ENCODE peak calls at places on chromosomes 2 and 18, in seven cellular contexts. M, E, I, W, A, U and D are unnamed samples. For H3K4me1, the result is how much of the 10 kb centered on the place peaks cover.

GRCh38 chr2:30288576-30288975 is 57.2 kb downstream of the LBH start:
- DNase-seq in M (no peak), E (no peak), I (no peak), W (no peak), A (no peak), U (no peak), D (no peak)

GRCh38 chr18:22166070-22166972 is 3.1 kb upstream of the GATA6 start:
- DNase-seq in M (peak), E (no peak), I (no peak), W (peak), A (no peak), U (peak), D (peak)

GRCh38 chr2:160305081-160305750 is 105.1 kb upstream of the ITGB6 start:
- DNase-seq in M (peak), E (no peak), I (no peak), W (no peak), A (no peak), U (no peak), D (no peak)

GRCh38 chr2:68374184-68374583 is 9.1 kb downstream of the PLEK start:
- DNase-seq in M (no peak), E (no peak), I (no peak), W (no peak), A (no peak), U (no peak), D (no peak)

GRCh38 chr18:75211002-75211621 is 515 bp downstream of the TSHZ1 start:
- DNase-seq in M (peak), E (no peak), I (no peak), W (peak), A (peak), U (peak), D (no peak)

GRCh38 chr18:35658112-35658511 is 76.6 kb downstream of the GALNT1 start:
- DNase-seq in M (no peak), E (no peak), I (no peak), W (no peak), A (no peak), U (no peak), D (no peak)

GRCh38 chr2:83071914-83072313 is 1387.2 kb downstream of the SUCLG1 start:
- DNase-seq in M (no peak), E (no peak), I (no peak), W (no peak), A (no peak), U (no peak), D (no peak)

GRCh38 chr2:73268831-73269685 is 15.2 kb downstream of the FBXO41 start:
- DNase-seq in M (peak), E (no peak), I (peak), W (peak), A (no peak), U (peak), D (peak)

DNA sequence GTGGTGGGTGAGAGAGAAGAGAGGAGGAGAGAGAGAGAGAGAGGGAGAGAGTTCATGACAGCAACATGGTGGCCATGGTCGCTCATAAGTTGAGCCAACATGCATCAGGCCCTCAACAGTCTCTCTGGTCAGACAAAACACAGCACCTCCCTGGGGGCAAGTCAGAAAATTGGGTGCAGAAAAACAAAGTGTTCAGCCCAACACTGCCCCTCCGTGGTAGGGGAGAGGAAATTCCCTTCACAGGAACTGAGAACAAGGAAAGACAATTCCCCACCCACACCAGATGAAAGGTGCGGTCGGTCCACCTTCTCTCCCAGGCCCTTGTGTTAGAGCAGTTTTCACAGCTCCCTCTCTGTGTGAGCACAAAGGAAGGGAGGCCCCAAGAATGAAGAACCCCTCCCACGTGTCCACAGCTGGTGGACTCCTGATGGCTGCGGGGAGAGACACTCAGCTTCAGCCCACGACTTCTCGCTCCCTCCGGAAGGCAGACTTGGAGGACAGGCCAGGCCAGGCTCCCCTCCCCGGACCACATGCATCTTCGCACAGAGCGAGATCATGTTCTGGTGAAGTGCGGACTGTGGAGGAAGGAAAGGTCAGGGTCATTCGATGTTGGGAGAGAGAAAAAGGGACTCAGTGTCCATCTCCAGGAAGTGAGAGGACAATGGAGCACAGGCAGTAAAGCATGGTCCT is 181.7 kb downstream of the ANAPC1 start:
- DNase-seq in M (peak), E (no peak), I (peak), W (peak), A (no peak), U (no peak), D (peak)
- H3K4me1 ChIP-seq in M (under half), E (under half), I (half or more), W (under half), A (under half), U (under half), D (under half)

DNA sequence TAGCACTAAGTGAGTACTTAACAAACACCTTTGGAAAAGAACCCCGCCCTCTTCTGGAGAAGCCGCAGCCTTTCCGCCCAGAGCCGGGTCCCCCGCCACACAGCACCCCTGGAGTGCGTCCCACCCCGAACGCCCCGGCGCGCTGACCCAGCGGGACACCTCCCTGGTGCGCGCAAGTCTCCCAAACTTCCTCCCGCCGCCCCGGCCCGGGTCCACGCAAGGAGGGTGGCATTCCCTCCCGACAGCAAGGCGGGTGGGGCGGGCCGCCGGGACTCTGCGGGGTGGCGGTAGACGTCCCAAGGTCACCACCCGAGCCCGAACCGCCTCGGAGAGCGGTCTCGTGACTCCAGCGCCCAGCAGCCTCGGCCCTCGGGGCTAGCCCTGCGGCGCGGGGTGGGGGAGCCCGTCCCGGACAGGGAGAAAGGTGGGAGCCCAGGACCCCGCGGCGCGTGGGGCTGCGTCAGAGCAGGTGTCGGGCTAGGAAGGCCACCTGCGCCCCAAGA is 598 bp downstream of the CCDC93 start:
- DNase-seq in M (no peak), E (peak), I (no peak), W (peak), A (peak), U (peak), D (peak)
- TF ChIP-seq CTCF in M (no peak), E (no peak), I (peak), W (no peak), A (no peak), U (no peak), D (no peak)

DNA sequence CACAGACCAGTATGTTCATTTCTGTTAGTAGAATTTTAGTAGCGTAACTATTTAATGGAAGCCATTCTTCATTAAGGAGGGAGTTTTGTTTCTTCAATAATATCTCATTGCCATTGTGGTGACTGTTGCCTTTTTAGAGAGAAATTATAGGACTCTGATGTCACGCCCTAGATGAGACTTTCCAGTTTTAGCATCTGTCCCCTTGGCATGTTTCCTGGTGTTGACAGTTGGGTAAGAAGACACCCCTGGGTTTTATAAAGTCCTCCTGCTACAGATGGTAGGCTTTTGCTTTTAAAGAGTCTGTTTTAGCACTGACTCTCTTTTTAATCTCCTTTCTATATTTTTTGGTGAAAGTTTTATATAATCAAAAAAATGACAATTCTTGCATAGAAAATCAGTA is 41.9 kb downstream of the KCNJ3 start:
- DNase-seq in M (no peak), E (no peak), I (no peak), W (no peak), A (no peak), U (no peak), D (no peak)
- H3K4me1 ChIP-seq in M (under half), E (under half), I (under half), W (under half), A (under half), U (under half), D (under half)

GRCh38 chr2:105545731-105546622 is 147.1 kb upstream of the FHL2 start:
- DNase-seq in M (peak), E (no peak), I (peak), W (peak), A (peak), U (peak), D (peak)
- TF ChIP-seq CTCF in M (peak), E (peak), I (peak), W (peak), A (peak), U (peak), D (peak)

GRCh38 chr2:226733189-226733858 is 66.3 kb downstream of the IRS1 start:
- DNase-seq in M (peak), E (no peak), I (no peak), W (no peak), A (no peak), U (no peak), D (no peak)
- H3K4me1 ChIP-seq in M (under half), E (under half), I (under half), W (under half), A (under half), U (under half), D (under half)

DNA sequence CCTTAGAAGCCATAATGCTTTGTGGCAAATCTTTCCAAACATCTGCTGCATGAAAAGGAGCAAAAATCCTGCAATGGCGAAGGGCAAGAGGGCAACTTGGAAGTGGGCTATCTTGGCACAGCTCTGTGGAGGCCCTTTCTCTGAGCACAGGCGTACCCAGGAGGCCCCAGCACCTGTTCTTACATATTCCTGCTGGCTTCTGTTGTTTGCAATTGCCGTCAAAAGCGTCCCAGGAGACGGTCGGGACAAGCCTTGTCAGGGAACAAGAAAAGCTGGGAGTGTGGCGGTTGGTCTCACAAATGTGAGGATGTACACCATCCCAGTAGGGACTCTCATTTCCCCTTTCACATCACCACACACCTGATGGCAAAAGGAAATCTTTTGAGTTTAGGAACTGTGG is 94.6 kb upstream of the EFEMP1 start:
- DNase-seq in M (no peak), E (no peak), I (no peak), W (no peak), A (no peak), U (no peak), D (no peak)
- TF ChIP-seq CTCF in M (no peak), E (no peak), I (no peak), W (no peak), A (no peak), U (no peak), D (no peak)

GRCh38 chr2:62469114-62469513 is 36.9 kb downstream of the TMEM17 start:
- DNase-seq in M (no peak), E (no peak), I (no peak), W (no peak), A (no peak), U (no peak), D (no peak)
- H3K4me1 ChIP-seq in M (under half), E (under half), I (under half), W (under half), A (under half), U (under half), D (under half)

GRCh38 chr2:9465170-9465569 is 9.2 kb upstream of the IAH1 start:
- DNase-seq in M (no peak), E (no peak), I (no peak), W (no peak), A (no peak), U (no peak), D (no peak)
- TF ChIP-seq CTCF in M (no peak), E (no peak), I (no peak), W (no peak), A (no peak), U (no peak), D (no peak)